ENCODE peak calls at places on chromosomes 11 and 22, in ten cellular contexts. One of them, this sample, is unnamed.

GRCh38 chr22:18042685-18043084 is 18.3 kb upstream of the MICAL3 start:
- DNase-seq in AG09309: no peak
- DNase-seq in lower leg skin: no peak
- DNase-seq in GM06990: no peak
- DNase-seq in GM12865: no peak
- DNase-seq in body of pancreas: no peak
- DNase-seq in nephron progenitor cell: no peak
- DNase-seq in cardiac fibroblast: peak; percentile 55
- DNase-seq in lower lobe of right lung: no peak
- DNase-seq in HepG2: no peak
- DNase-seq in this sample: no peak

GRCh38 chr11:75677275-75677674 is 8.4 kb upstream of the MAP6 start:
- DNase-seq in lower leg skin: no peak
- DNase-seq in nephron progenitor cell: no peak
- DNase-seq in body of pancreas: no peak
- DNase-seq in cardiac fibroblast: no peak
- DNase-seq in GM06990: no peak
- DNase-seq in AG09309: no peak
- DNase-seq in GM12865: peak; percentile 43
- DNase-seq in lower lobe of right lung: no peak
- DNase-seq in HepG2: no peak
- DNase-seq in this sample: peak; percentile 44

GRCh38 chr22:45804986-45805325 is 133.3 kb downstream of the ATXN10 start:
- DNase-seq in AG09309: peak; percentile 99
- DNase-seq in body of pancreas: no peak
- DNase-seq in lower lobe of right lung: no peak
- DNase-seq in cardiac fibroblast: peak; percentile 98
- DNase-seq in GM12865: no peak
- DNase-seq in lower leg skin: no peak
- DNase-seq in GM06990: no peak
- DNase-seq in HepG2: peak; percentile 4
- DNase-seq in nephron progenitor cell: no peak
- DNase-seq in this sample: no peak

GRCh38 chr11:71227058-71227659 is 25.2 kb downstream of the SHANK2 start:
- DNase-seq in HepG2: no peak
- DNase-seq in AG09309: no peak
- DNase-seq in lower lobe of right lung: no peak
- DNase-seq in nephron progenitor cell: no peak
- DNase-seq in GM12865: no peak
- DNase-seq in GM06990: no peak
- DNase-seq in body of pancreas: no peak
- DNase-seq in cardiac fibroblast: no peak
- DNase-seq in lower leg skin: no peak
- DNase-seq in this sample: no peak

GRCh38 chr11:26583550-26583949 is 11.5 kb upstream of the MUC15 start:
- DNase-seq in AG09309: no peak
- DNase-seq in lower lobe of right lung: no peak
- DNase-seq in HepG2: no peak
- DNase-seq in GM06990: no peak
- DNase-seq in body of pancreas: peak; percentile 28
- DNase-seq in lower leg skin: peak; percentile 69
- DNase-seq in cardiac fibroblast: peak; percentile 87
- DNase-seq in GM12865: no peak
- DNase-seq in nephron progenitor cell: no peak
- DNase-seq in this sample: no peak

GRCh38 chr11:67468056-67468455 is 995 bp downstream of the TMEM134 start:
- DNase-seq in GM12865: no peak
- DNase-seq in AG09309: no peak
- DNase-seq in HepG2: no peak
- DNase-seq in nephron progenitor cell: no peak
- DNase-seq in GM06990: peak; percentile 13
- DNase-seq in cardiac fibroblast: no peak
- DNase-seq in body of pancreas: peak; percentile 98
- DNase-seq in lower lobe of right lung: peak; percentile 84
- DNase-seq in lower leg skin: peak; percentile 86
- DNase-seq in this sample: no peak

GRCh38 chr22:44031111-44031963 is 7.2 kb downstream of the PARVB start:
- DNase-seq in GM12865: no peak
- DNase-seq in lower lobe of right lung: peak; percentile 39
- DNase-seq in lower leg skin: no peak
- DNase-seq in AG09309: no peak
- DNase-seq in HepG2: no peak
- DNase-seq in cardiac fibroblast: peak; percentile 55
- DNase-seq in nephron progenitor cell: no peak
- DNase-seq in body of pancreas: no peak
- DNase-seq in GM06990: no peak
- DNase-seq in this sample: no peak

GRCh38 chr11:72598901-72599300 is 75.3 kb downstream of the PDE2A start:
- DNase-seq in HepG2: peak; percentile 28
- DNase-seq in lower lobe of right lung: no peak
- DNase-seq in AG09309: no peak
- DNase-seq in cardiac fibroblast: peak; percentile 54
- DNase-seq in nephron progenitor cell: peak; percentile 59
- DNase-seq in lower leg skin: no peak
- DNase-seq in GM12865: no peak
- DNase-seq in body of pancreas: peak; percentile 52
- DNase-seq in GM06990: no peak
- DNase-seq in this sample: no peak

GRCh38 chr11:73651661-73652045 is 5.3 kb downstream of the PLEKHB1 start:
- DNase-seq in GM06990: no peak
- DNase-seq in cardiac fibroblast: no peak
- DNase-seq in nephron progenitor cell: no peak
- DNase-seq in body of pancreas: no peak
- DNase-seq in lower lobe of right lung: no peak
- DNase-seq in GM12865: no peak
- DNase-seq in AG09309: no peak
- DNase-seq in HepG2: no peak
- DNase-seq in lower leg skin: no peak
- DNase-seq in this sample: no peak

GRCh38 chr11:116481126-116481644 is 291.6 kb downstream of the BUD13 start:
- DNase-seq in nephron progenitor cell: no peak
- DNase-seq in HepG2: no peak
- DNase-seq in cardiac fibroblast: no peak
- DNase-seq in lower leg skin: no peak
- DNase-seq in AG09309: no peak
- DNase-seq in GM12865: no peak
- DNase-seq in GM06990: no peak
- DNase-seq in body of pancreas: no peak
- DNase-seq in lower lobe of right lung: no peak
- DNase-seq in this sample: no peak

DNA sequence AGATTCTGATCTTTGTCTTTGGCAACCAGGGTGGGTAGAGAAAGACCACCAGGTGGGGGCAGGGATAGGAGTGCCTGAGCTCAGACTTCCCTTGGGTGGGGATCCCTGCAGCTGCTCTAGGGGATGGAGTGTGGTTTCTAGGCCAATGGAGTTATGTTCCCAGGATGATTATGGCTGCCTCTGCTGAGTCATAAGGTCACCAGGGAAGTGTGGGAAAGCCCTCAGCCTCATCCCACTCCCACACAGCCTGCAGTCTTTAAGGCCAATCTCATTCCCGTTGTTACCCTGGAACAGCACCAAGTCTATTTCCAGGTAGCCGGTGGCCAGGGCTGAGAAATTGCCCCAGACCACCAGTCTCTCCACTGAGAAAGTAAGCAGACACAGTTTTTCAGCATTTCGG is 2269.3 kb upstream of the RAG2 start:
- DNase-seq in cardiac fibroblast: no peak
- DNase-seq in body of pancreas: no peak
- DNase-seq in AG09309: no peak
- DNase-seq in HepG2: no peak
- DNase-seq in GM06990: no peak
- DNase-seq in lower lobe of right lung: no peak
- DNase-seq in lower leg skin: no peak
- DNase-seq in nephron progenitor cell: no peak
- DNase-seq in GM12865: no peak
- DNase-seq in this sample: no peak
- TF ChIP-seq CTCF in cardiac fibroblast: no peak
- TF ChIP-seq CTCF in body of pancreas: no peak
- TF ChIP-seq CTCF in AG09309: no peak
- TF ChIP-seq CTCF in HepG2: no peak
- TF ChIP-seq CTCF in GM06990: no peak
- TF ChIP-seq CTCF in lower lobe of right lung: no peak
- TF ChIP-seq CTCF in lower leg skin: no peak
- TF ChIP-seq CTCF in nephron progenitor cell: no peak
- TF ChIP-seq CTCF in GM12865: no peak
- TF ChIP-seq CTCF in this sample: no peak

GRCh38 chr11:34525098-34525497 is 11.5 kb upstream of the ELF5 start:
- DNase-seq in AG09309: no peak
- DNase-seq in body of pancreas: no peak
- DNase-seq in GM12865: no peak
- DNase-seq in lower leg skin: no peak
- DNase-seq in GM06990: no peak
- DNase-seq in nephron progenitor cell: no peak
- DNase-seq in lower lobe of right lung: no peak
- DNase-seq in cardiac fibroblast: no peak
- DNase-seq in HepG2: no peak
- DNase-seq in this sample: no peak
- TF ChIP-seq CTCF in AG09309: no peak
- TF ChIP-seq CTCF in body of pancreas: no peak
- TF ChIP-seq CTCF in GM12865: no peak
- TF ChIP-seq CTCF in lower leg skin: no peak
- TF ChIP-seq CTCF in GM06990: no peak
- TF ChIP-seq CTCF in nephron progenitor cell: no peak
- TF ChIP-seq CTCF in lower lobe of right lung: no peak
- TF ChIP-seq CTCF in cardiac fibroblast: no peak
- TF ChIP-seq CTCF in HepG2: no peak
- TF ChIP-seq CTCF in this sample: no peak

DNA sequence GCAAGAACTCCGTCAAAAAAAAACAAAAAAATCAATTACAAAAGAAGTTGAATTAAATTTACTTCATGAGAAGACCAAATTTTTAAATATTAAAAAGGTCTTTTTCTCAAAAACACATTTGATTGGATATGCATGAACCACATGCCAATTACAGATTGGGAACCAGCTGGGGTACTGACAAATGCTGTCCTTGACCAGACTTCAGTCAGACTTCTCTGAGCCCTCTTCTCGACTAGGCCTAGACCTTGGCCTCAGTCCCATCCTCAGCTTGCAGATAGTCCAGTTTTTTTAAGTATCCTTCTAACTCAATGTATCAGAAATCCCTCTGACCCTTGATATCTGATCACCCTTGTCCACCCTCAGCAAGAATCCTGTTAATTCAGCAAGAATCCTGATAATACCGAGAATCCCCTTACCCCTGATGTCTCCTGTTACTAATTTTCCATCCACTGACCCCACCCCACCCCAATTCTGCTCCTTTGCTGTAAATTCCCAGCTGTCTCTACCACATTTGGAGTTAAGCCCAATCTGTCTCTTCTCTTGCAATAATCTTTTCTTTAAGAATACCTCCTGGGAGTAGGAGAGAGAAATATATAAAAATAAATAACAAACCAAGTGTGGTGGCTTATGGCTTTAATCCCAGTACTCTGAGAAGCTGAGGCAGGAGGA is 30.9 kb downstream of the OR4D9 start:
- DNase-seq in nephron progenitor cell: no peak
- DNase-seq in lower lobe of right lung: no peak
- DNase-seq in GM12865: no peak
- DNase-seq in AG09309: no peak
- DNase-seq in body of pancreas: no peak
- DNase-seq in cardiac fibroblast: no peak
- DNase-seq in lower leg skin: no peak
- DNase-seq in HepG2: no peak
- DNase-seq in GM06990: no peak
- DNase-seq in this sample: no peak
- TF ChIP-seq CTCF in nephron progenitor cell: no peak
- TF ChIP-seq CTCF in lower lobe of right lung: no peak
- TF ChIP-seq CTCF in GM12865: no peak
- TF ChIP-seq CTCF in AG09309: no peak
- TF ChIP-seq CTCF in body of pancreas: no peak
- TF ChIP-seq CTCF in cardiac fibroblast: no peak
- TF ChIP-seq CTCF in lower leg skin: no peak
- TF ChIP-seq CTCF in HepG2: no peak
- TF ChIP-seq CTCF in GM06990: no peak
- TF ChIP-seq CTCF in this sample: no peak

GRCh38 chr22:40594346-40594745 is 42.2 kb downstream of the MRTFA start:
- DNase-seq in lower leg skin: no peak
- DNase-seq in nephron progenitor cell: no peak
- DNase-seq in AG09309: no peak
- DNase-seq in body of pancreas: no peak
- DNase-seq in GM06990: no peak
- DNase-seq in lower lobe of right lung: no peak
- DNase-seq in HepG2: no peak
- DNase-seq in cardiac fibroblast: no peak
- DNase-seq in GM12865: peak; percentile 32
- DNase-seq in this sample: no peak

GRCh38 chr22:40595497-40596234 is 40.9 kb downstream of the MRTFA start:
- DNase-seq in lower leg skin: no peak
- DNase-seq in body of pancreas: no peak
- DNase-seq in lower lobe of right lung: no peak
- DNase-seq in nephron progenitor cell: no peak
- DNase-seq in GM06990: no peak
- DNase-seq in HepG2: no peak
- DNase-seq in AG09309: no peak
- DNase-seq in GM12865: no peak
- DNase-seq in cardiac fibroblast: peak; percentile 42
- DNase-seq in this sample: no peak

GRCh38 chr22:40594924-40595323 is 41.6 kb downstream of the MRTFA start:
- DNase-seq in HepG2: peak; percentile 33
- DNase-seq in AG09309: no peak
- DNase-seq in nephron progenitor cell: peak; percentile 9
- DNase-seq in lower lobe of right lung: peak; percentile 58
- DNase-seq in body of pancreas: no peak
- DNase-seq in cardiac fibroblast: peak; percentile 33
- DNase-seq in GM12865: no peak
- DNase-seq in lower leg skin: no peak
- DNase-seq in GM06990: no peak
- DNase-seq in this sample: no peak

GRCh38 chr22:40592352-40593113 is 44.0 kb downstream of the MRTFA start:
- DNase-seq in nephron progenitor cell: no peak
- DNase-seq in AG09309: no peak
- DNase-seq in cardiac fibroblast: no peak
- DNase-seq in lower lobe of right lung: no peak
- DNase-seq in GM06990: peak; percentile 50
- DNase-seq in HepG2: no peak
- DNase-seq in lower leg skin: no peak
- DNase-seq in GM12865: peak; percentile 67
- DNase-seq in body of pancreas: no peak
- DNase-seq in this sample: no peak

DNA sequence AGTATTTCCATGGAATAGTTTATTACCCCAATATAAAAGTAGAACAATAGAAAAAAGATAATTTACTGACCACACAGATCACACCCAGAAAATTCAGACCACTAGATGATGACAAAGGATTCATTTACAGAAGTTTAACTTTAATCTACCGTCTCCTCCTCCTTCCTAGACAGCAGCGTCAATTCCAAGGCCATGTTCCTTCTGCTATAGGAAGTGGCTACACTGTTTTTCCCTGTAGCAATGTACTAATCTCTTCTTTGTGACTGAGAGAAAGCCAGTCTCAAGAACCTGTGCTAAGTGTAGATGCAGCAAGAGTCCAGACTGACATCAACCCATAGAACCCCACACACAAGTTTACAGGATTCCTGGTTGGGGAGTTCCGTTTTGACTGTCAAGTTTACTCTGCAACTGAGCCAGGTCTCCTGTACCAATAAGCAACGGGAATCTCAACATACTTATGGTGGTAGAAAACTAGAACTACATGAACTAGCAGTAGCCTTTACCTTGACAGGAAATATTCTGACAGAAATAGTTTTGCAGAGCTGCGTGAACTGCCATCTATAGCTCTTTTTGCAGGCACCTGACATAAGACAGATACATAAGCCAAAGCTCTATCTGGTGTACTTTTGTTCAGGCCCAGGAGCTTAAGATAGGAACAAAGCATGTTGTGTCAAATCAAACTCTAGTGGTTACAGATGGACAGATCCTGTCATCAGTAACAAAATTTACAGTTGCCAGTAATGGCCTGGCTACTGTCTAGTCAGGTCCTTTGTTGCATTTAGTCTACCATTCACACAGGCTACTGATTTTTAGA is 42.9 kb downstream of the MRTFA start:
- DNase-seq in GM12865: peak; percentile 79
- DNase-seq in body of pancreas: no peak
- DNase-seq in lower leg skin: no peak
- DNase-seq in nephron progenitor cell: no peak
- DNase-seq in GM06990: peak; percentile 63
- DNase-seq in lower lobe of right lung: no peak
- DNase-seq in HepG2: peak; percentile 25
- DNase-seq in AG09309: no peak
- DNase-seq in cardiac fibroblast: no peak
- DNase-seq in this sample: peak; percentile 29
- TF ChIP-seq CTCF in GM12865: no peak
- TF ChIP-seq CTCF in body of pancreas: no peak
- TF ChIP-seq CTCF in lower leg skin: no peak
- TF ChIP-seq CTCF in nephron progenitor cell: no peak
- TF ChIP-seq CTCF in GM06990: no peak
- TF ChIP-seq CTCF in lower lobe of right lung: no peak
- TF ChIP-seq CTCF in HepG2: no peak
- TF ChIP-seq CTCF in AG09309: no peak
- TF ChIP-seq CTCF in cardiac fibroblast: no peak
- TF ChIP-seq CTCF in this sample: no peak